ENCODE peak calls at places on chromosomes 16 and 17, in four cellular contexts. M, R, Z and B are unnamed samples.

GRCh38 chr16:57185446-57185944 is 344 bp downstream of the PSME3IP1 start:
- DNase-seq in M (no peak), R (peak), Z (peak), B (peak)

GRCh38 chr17:76994237-76994637 is 126.0 kb downstream of the MGAT5B start:
- DNase-seq in M (no peak), R (no peak), Z (no peak), B (no peak)

GRCh38 chr16:69365901-69366300 is 14.3 kb upstream of the TMED6 start:
- DNase-seq in M (no peak), R (no peak), Z (no peak), B (no peak)

GRCh38 chr16:4487955-4488481 is 11.8 kb downstream of the HMOX2 start:
- DNase-seq in M (no peak), R (no peak), Z (no peak), B (no peak)

GRCh38 chr16:85715169-85716015 is 26.6 kb upstream of the GINS2 start:
- DNase-seq in M (no peak), R (no peak), Z (no peak), B (no peak)

GRCh38 chr17:7929158-7930029 is at the start of gene KCNAB3:
- DNase-seq in M (peak), R (peak), Z (no peak), B (no peak)

GRCh38 chr16:85348921-85349334 is 236.7 kb upstream of the CIBAR2 start:
- DNase-seq in M (no peak), R (no peak), Z (no peak), B (no peak)

GRCh38 chr17:21388066-21388465 is 11.9 kb downstream of the KCNJ12 start:
- DNase-seq in M (no peak), R (no peak), Z (no peak), B (no peak)

GRCh38 chr17:49815761-49816281 is 27.3 kb downstream of the KAT7 start:
- DNase-seq in M (no peak), R (no peak), Z (no peak), B (no peak)

GRCh38 chr16:55212791-55213190 is 111.2 kb upstream of the IRX6 start:
- DNase-seq in M (no peak), R (no peak), Z (no peak), B (no peak)

GRCh38 chr17:64037802-64038201 is 17.4 kb upstream of the ICAM2 start:
- DNase-seq in M (no peak), R (no peak), Z (no peak), B (no peak)